ENCODE peak calls at places on chromosomes 1 and 21, in ten cellular contexts. H is GM12878, L is fibroblast of villous mesenchyme, G is BJ, Q is left lung, E is foreskin fibroblast, V is PC-3, R is HFF-Myc, J is fibroblast of mammary gland, S is cardiac fibroblast. P is an unnamed sample.
A peak's percentile ranks its signal among the peaks of the same experiment; 100 is the strongest.

GRCh38 chr1:19390901-19391595 is 78.9 kb downstream of the SLC66A1 start:
- DNase-seq in G (peak; percentile 91), R (peak; percentile 89), Q (no peak), E (peak; percentile 82), V (peak; percentile 55), H (peak; percentile 70), L (peak; percentile 93), S (peak; percentile 78), J (peak; percentile 89), P (peak; percentile 44)

GRCh38 chr1:38044224-38045215 is 2.1 kb downstream of the POU3F1 start:
- DNase-seq in S (no peak), G (no peak), Q (peak; percentile 60), H (no peak), J (no peak), V (no peak), E (no peak), R (no peak), L (no peak), P (no peak)

GRCh38 chr21:42587036-42587435 is 66.4 kb upstream of the PDE9A start:
- DNase-seq in Q (no peak), J (no peak), H (no peak), G (no peak), R (no peak), L (no peak), E (no peak), V (no peak), S (no peak), P (no peak)

GRCh38 chr21:44000360-44000759 is 11.7 kb upstream of the TRAPPC10 start:
- DNase-seq in J (no peak), Q (no peak), G (no peak), S (no peak), E (no peak), V (no peak), H (no peak), L (no peak), R (no peak), P (no peak)

GRCh38 chr1:193971595-193971994 is 785.2 kb upstream of the B3GALT2 start:
- DNase-seq in J (no peak), G (peak; percentile 1), H (no peak), S (peak; percentile 21), L (peak; percentile 8), R (no peak), V (peak; percentile 84), E (peak; percentile 7), Q (no peak), P (peak; percentile 94)

GRCh38 chr1:119435061-119435460 is 20.1 kb downstream of the HSD3B2 start:
- DNase-seq in G (no peak), V (peak; percentile 78), L (no peak), H (no peak), Q (no peak), E (peak; percentile 9), R (no peak), J (peak; percentile 66), S (no peak), P (peak; percentile 83)

GRCh38 chr21:35528109-35529042 is 479.3 kb upstream of the RUNX1 start:
- DNase-seq in H (no peak), V (no peak), J (no peak), L (peak; percentile 14), S (peak; percentile 17), E (no peak), G (no peak), Q (peak; percentile 77), R (no peak), P (no peak)

GRCh38 chr1:205920159-205920558 is 23.1 kb downstream of the SLC26A9 start:
- DNase-seq in L (no peak), G (no peak), Q (peak; percentile 70), J (peak; percentile 88), E (no peak), R (no peak), H (no peak), V (no peak), S (peak; percentile 78), P (no peak)

GRCh38 chr1:47175227-47175934 is 14.5 kb downstream of the PDZK1IP1 start:
- DNase-seq in E (peak; percentile 35), J (peak; percentile 58), Q (no peak), H (no peak), S (peak; percentile 75), R (no peak), G (no peak), L (peak; percentile 42), V (peak; percentile 78), P (peak; percentile 73)

GRCh38 chr1:14743368-14743767 is 144.9 kb downstream of the KAZN start:
- DNase-seq in Q (no peak), G (no peak), R (no peak), H (no peak), V (no peak), L (no peak), E (no peak), J (no peak), S (no peak), P (no peak)

GRCh38 chr1:103197266-103197665 is 88.9 kb upstream of the COL11A1 start:
- DNase-seq in S (peak; percentile 20), V (no peak), G (no peak), E (no peak), H (no peak), R (no peak), J (peak; percentile 40), Q (no peak), L (peak; percentile 60), P (peak; percentile 38)

GRCh38 chr1:15573477-15573876 is 11.4 kb downstream of the AGMAT start:
- DNase-seq in R (no peak), G (no peak), V (no peak), Q (no peak), J (peak; percentile 17), S (peak; percentile 46), E (no peak), H (no peak), L (peak; percentile 37), P (peak; percentile 43)

GRCh38 chr1:8427493-8427892 is 109.6 kb downstream of the SLC45A1 start:
- DNase-seq in J (no peak), R (no peak), H (peak; percentile 95), E (no peak), L (peak; percentile 44), Q (no peak), V (no peak), S (no peak), G (no peak), P (no peak)

GRCh38 chr1:92858564-92859399 is 26.9 kb downstream of the RPL5 start:
- DNase-seq in E (peak; percentile 57), R (peak; percentile 71), H (peak; percentile 59), Q (no peak), V (peak; percentile 91), G (peak; percentile 36), J (peak; percentile 86), S (peak; percentile 88), L (peak; percentile 84), P (peak; percentile 81)

GRCh38 chr1:211483896-211484612 is 7.9 kb downstream of the RD3 start:
- DNase-seq in E (no peak), V (no peak), H (no peak), Q (no peak), J (no peak), G (no peak), S (no peak), L (no peak), R (no peak), P (no peak)

GRCh38 chr1:32241011-32241763 is 5.8 kb upstream of the FAM167B start:
- DNase-seq in G (no peak), L (peak; percentile 69), Q (peak; percentile 86), H (no peak), E (peak; percentile 40), S (peak; percentile 61), J (peak; percentile 19), R (no peak), V (peak; percentile 57), P (no peak)
- TF ChIP-seq CTCF in G (peak; percentile 11), L (no peak), Q (no peak), H (peak; percentile 7), E (no peak), S (no peak), J (no peak), R (no peak), V (no peak), P (no peak)

DNA sequence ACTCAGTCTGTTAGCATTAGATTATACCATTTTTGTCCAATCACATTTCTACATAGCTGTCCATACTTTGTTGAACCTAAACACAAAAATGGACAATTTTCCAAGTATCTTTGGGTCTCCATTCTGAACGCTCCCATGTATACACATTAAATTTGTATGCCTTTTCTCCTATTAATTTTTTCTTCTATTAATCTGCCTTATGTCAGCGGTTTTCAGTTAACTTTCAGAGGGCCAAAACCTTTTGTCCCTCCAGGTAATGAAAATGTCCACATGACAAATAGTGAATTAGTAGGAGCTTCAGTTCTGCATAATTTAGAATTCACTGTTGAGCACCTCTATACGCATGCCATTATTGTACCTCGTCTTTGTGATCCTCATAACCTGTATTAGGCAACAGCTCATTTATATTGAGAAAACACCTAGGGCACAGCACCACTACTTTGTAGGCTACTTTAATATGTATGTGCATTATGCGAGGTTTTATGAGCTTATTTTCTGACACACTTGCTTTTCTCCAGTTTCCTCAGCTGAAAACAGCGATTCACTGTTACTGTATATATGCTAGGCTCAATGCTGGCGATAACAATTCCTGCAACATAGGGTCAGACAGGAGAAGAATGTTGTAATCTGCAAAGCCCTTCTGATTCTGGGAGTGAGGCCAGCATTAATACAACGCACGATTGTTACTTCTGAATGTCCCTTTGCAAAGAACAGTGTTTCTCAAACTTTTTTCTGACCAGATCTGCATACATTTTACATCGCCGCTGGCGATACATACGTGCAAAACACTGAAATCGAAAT is 1.1 kb upstream of the ABCD3 start:
- DNase-seq in V (peak; percentile 57), J (peak; percentile 82), R (no peak), H (no peak), L (peak; percentile 82), S (peak; percentile 88), Q (no peak), G (peak; percentile 23), E (peak; percentile 73), P (peak; percentile 48)
- H3K4me3 ChIP-seq in V (peak overlapping the region; percentile 85), J (peak overlapping the region; percentile 56), R (peak overlapping the region; percentile 86), H (peak overlapping the region; percentile 50), L (peak overlapping the region; percentile 70), S (peak overlapping the region; percentile 49), Q (peak overlapping the region; percentile 94), G (peak overlapping the region; percentile 44), E (peak overlapping the region; percentile 95), P (peak overlapping the region; percentile 59)

GRCh38 chr1:201585099-201585498 is 46.2 kb downstream of the NAV1 start:
- DNase-seq in G (no peak), J (peak; percentile 76), V (no peak), E (no peak), H (no peak), Q (no peak), L (peak; percentile 61), R (no peak), S (peak; percentile 35), P (no peak)
- TF ChIP-seq CTCF in G (no peak), J (no peak), V (no peak), E (no peak), H (no peak), Q (no peak), L (no peak), R (no peak), S (no peak), P (no peak)

DNA sequence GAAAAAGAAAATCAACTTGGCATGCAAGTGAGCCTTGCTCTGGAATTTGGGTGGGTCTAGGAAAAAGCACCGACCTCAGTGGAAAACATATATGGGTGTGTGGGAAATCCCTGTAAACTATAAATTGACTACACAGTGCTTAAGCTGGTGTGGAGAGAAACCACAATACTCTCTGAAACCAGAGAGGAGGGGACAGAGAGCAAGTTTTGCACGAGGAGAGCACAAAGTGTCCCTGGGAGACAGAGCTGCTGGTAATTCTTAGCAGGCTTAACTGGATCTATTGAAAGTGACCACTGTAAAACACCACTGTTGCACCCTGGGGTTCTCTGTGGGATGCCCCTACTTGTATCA is 12.8 kb downstream of the KCNJ15 start:
- DNase-seq in J (peak; percentile 39), R (no peak), V (no peak), G (no peak), H (peak; percentile 87), E (no peak), L (peak; percentile 82), Q (no peak), S (no peak), P (no peak)
- H3K4me3 ChIP-seq in J (no peak overlapping the region), R (no peak overlapping the region), V (no peak overlapping the region), G (no peak overlapping the region), H (peak overlapping the region; percentile 32), E (no peak overlapping the region), L (no peak overlapping the region), Q (no peak overlapping the region), S (no peak overlapping the region), P (no peak overlapping the region)

P was measured in epithelial cell of esophagus.